ENCODE peak calls at places on chromosomes 7 and 10, in four cellular contexts. C is NT2/D1, T is HepG2, H is GM12878. A is an unnamed sample.

GRCh38 chr7:105871142-105871541 is 5.3 kb downstream of the ATXN7L1 start:
- DNase-seq in C (no peak), T (no peak), H (no peak), A (no peak)

GRCh38 chr7:94183289-94183749 is 179.2 kb upstream of the BET1 start:
- DNase-seq in C (peak; percentile 16), T (peak; percentile 49), H (no peak), A (no peak)

GRCh38 chr7:140003913-140004382 is 58.8 kb downstream of the PARP12 start:
- DNase-seq in C (no peak), T (peak; percentile 43), H (peak; percentile 16), A (peak; percentile 73)

GRCh38 chr7:56063500-56063881 is 595 bp upstream of the SUMF2 start:
- DNase-seq in C (no peak), T (peak; percentile 54), H (no peak), A (no peak)

GRCh38 chr10:122010405-122011050 is 21.6 kb downstream of the TACC2 start:
- DNase-seq in C (no peak), T (no peak), H (no peak), A (no peak)

GRCh38 chr10:48602401-48603135 is 2.3 kb downstream of the ARHGAP22 start:
- DNase-seq in C (no peak), T (no peak), H (no peak), A (no peak)

GRCh38 chr10:55019461-55019860 is 218.4 kb upstream of the PCDH15 start:
- DNase-seq in C (no peak), T (no peak), H (no peak), A (no peak)

GRCh38 chr7:4216016-4216415 is 466.1 kb upstream of the FOXK1 start:
- DNase-seq in C (no peak), T (no peak), H (no peak), A (no peak)

GRCh38 chr7:47759056-47759706 is 177.3 kb upstream of the TNS3 start:
- DNase-seq in C (no peak), T (no peak), H (no peak), A (no peak)

GRCh38 chr10:66295602-66296001 is 630.2 kb upstream of the LRRTM3 start:
- DNase-seq in C (no peak), T (no peak), H (no peak), A (no peak)

GRCh38 chr7:107999814-108000560 is 3.0 kb downstream of the LAMB1 start:
- DNase-seq in C (no peak), T (no peak), H (no peak), A (no peak)

GRCh38 chr10:130013938-130014733 is 50.1 kb upstream of the EBF3 start:
- DNase-seq in C (no peak), T (no peak), H (no peak), A (no peak)

GRCh38 chr10:52644678-52645434 is 127.7 kb downstream of the MBL2 start:
- DNase-seq in C (peak; percentile 18), T (peak; percentile 48), H (no peak), A (peak; percentile 62)

GRCh38 chr7:820341-820740 is 11.9 kb upstream of the SUN1 start:
- DNase-seq in C (no peak), T (no peak), H (no peak), A (no peak)
- TF ChIP-seq SUZ12 in C (no peak), T (no peak), H (no peak), A (no peak)

GRCh38 chr7:38675500-38676106 is 44.4 kb upstream of the AMPH start:
- DNase-seq in C (no peak), T (no peak), H (no peak), A (no peak)
- TF ChIP-seq SUZ12 in C (no peak), T (no peak), H (no peak), A (no peak)

GRCh38 chr10:22752272-22752671 is 37.9 kb upstream of the PIP4K2A start:
- DNase-seq in C (no peak), T (no peak), H (no peak), A (no peak)

GRCh38 chr10:22753786-22754185 is 39.4 kb upstream of the PIP4K2A start:
- DNase-seq in C (no peak), T (no peak), H (no peak), A (no peak)

GRCh38 chr10:22758862-22759261 is 44.5 kb upstream of the PIP4K2A start:
- DNase-seq in C (no peak), T (no peak), H (no peak), A (no peak)

GRCh38 chr10:22750131-22750530 is 35.8 kb upstream of the PIP4K2A start:
- DNase-seq in C (no peak), T (no peak), H (no peak), A (no peak)

GRCh38 chr10:22754298-22754697 is 39.9 kb upstream of the PIP4K2A start:
- DNase-seq in C (no peak), T (no peak), H (no peak), A (no peak)
- TF ChIP-seq SUZ12 in C (no peak), T (no peak), H (no peak), A (no peak)

GRCh38 chr7:16753932-16754571 is 497 bp downstream of the TSPAN13 start:
- DNase-seq in C (peak; percentile 39), T (peak; percentile 8), H (no peak), A (peak; percentile 37)
- TF ChIP-seq SUZ12 in C (no peak), T (no peak), H (no peak), A (no peak)

GRCh38 chr7:133886081-133886480 is 241.1 kb upstream of the LRGUK start:
- DNase-seq in C (no peak), T (no peak), H (no peak), A (no peak)

GRCh38 chr7:133885213-133885612 is 241.9 kb upstream of the LRGUK start:
- DNase-seq in C (no peak), T (no peak), H (no peak), A (no peak)

GRCh38 chr7:133886797-133887196 is 240.3 kb upstream of the LRGUK start:
- DNase-seq in C (no peak), T (no peak), H (no peak), A (no peak)

GRCh38 chr7:133888061-133888930 is 238.8 kb upstream of the LRGUK start:
- DNase-seq in C (no peak), T (no peak), H (no peak), A (no peak)

GRCh38 chr7:133887459-133887858 is 239.7 kb upstream of the LRGUK start:
- DNase-seq in C (no peak), T (no peak), H (no peak), A (no peak)
- TF ChIP-seq SUZ12 in C (no peak), T (no peak), H (no peak), A (no peak)

GRCh38 chr10:87674963-87675362 is 15.3 kb downstream of the PAPSS2 start:
- DNase-seq in C (no peak), T (no peak), H (no peak), A (no peak)
- TF ChIP-seq SUZ12 in C (no peak), T (no peak), H (no peak), A (no peak)

DNA sequence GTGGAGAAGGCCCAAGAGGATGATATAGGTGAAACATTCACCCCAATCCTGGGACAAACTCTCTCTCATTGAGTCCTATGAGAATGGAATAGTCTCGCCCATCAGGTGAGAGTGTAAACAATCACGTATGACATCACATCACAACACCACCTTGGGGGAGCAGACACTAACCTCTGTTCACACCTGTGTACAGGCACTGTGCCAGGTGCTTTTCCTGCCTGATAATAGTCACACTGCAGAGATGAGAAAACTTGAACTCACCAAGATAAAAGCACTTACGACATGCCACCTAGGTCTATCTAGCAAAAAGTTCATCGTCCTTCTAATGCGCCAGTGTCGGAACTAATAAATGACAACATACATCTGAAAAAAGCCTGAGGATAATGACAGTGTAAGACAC is 187.8 kb downstream of the FAM107B start:
- DNase-seq in C (no peak), T (no peak), H (no peak), A (no peak)
- TF ChIP-seq SUZ12 in C (no peak), T (no peak), H (no peak), A (no peak)

DNA sequence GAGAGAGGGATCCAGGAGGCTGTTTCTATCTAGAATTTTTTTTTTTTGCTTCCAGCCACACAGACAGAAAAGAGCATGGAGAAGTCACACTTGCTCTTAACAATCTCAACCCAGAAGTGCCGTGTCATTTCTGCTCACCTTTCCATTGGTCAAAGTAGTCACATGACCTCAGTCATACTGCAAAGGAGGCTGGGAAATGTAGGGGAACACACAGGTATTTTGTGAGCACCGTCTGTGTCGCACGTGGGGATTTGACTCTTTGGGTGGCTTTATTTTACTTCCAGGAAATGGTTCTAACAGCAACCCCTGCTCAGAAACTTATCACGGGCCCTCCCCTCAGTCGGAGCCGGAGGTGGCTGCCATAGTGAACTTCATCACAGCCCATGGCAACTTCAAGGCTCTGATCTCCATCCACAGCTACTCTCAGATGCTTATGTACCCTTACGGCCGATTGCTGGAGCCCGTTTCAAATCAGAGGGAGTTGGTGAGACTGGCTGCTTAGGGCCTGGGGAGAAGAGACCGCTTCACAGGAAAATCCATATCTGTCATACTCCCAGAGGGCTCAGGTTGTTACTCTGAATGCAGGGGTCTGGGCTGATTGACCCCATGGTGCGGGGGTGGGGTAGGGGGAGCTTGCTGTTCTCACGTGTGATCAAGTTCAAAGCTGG is 13.1 kb upstream of the CPA1 start:
- DNase-seq in C (no peak), T (no peak), H (no peak), A (no peak)
- TF ChIP-seq SUZ12 in C (no peak), T (no peak), H (no peak), A (no peak)

GRCh38 chr10:95864906-95865813 is 42.6 kb upstream of the CC2D2B start:
- DNase-seq in C (peak; percentile 23), T (peak; percentile 76), H (peak; percentile 42), A (peak; percentile 71)
- TF ChIP-seq SUZ12 in C (no peak), T (no peak), H (no peak), A (no peak)

GRCh38 chr7:115475774-115476407 is 554.0 kb downstream of the MDFIC start:
- DNase-seq in C (peak; percentile 18), T (no peak), H (no peak), A (peak; percentile 10)
- TF ChIP-seq SUZ12 in C (no peak), T (no peak), H (no peak), A (no peak)